ENCODE peak calls at places on chromosomes 12 and 14, in six cellular contexts. Q is transverse colon, K is adrenal gland, A is upper lobe of left lung, C is uterus, Z is tibial nerve. M is an unnamed sample.

GRCh38 chr14:94823556-94824341 is 53.8 kb upstream of the GSC start:
- DNase-seq in K (no peak), C (no peak), A (no peak), Q (no peak), Z (no peak), M (no peak)

GRCh38 chr12:2640709-2641108 is 154.1 kb upstream of the FKBP4 start:
- DNase-seq in A (no peak), K (peak; percentile 76), Q (peak; percentile 11), Z (peak; percentile 22), C (peak; percentile 64), M (no peak)

GRCh38 chr12:107718606-107719005 is 33.0 kb downstream of the PWP1 start:
- DNase-seq in Q (no peak), K (no peak), Z (no peak), A (no peak), C (no peak), M (no peak)

GRCh38 chr14:39576726-39577125 is 144.5 kb upstream of the FBXO33 start:
- DNase-seq in Z (no peak), K (no peak), C (no peak), A (no peak), Q (no peak), M (no peak)

GRCh38 chr12:71415336-71416231 is 24.0 kb upstream of the LGR5 start:
- DNase-seq in K (peak; percentile 40), Q (peak; percentile 11), C (no peak), Z (peak; percentile 55), A (no peak), M (peak; percentile 25)

GRCh38 chr12:990308-990648 is 745 bp upstream of the ERC1 start:
- DNase-seq in Z (peak; percentile 30), C (peak; percentile 70), Q (peak; percentile 72), K (peak; percentile 81), A (peak; percentile 49), M (peak; percentile 80)

GRCh38 chr12:94644622-94645021 is 5.7 kb downstream of the TMCC3 start:
- DNase-seq in K (no peak), Z (peak; percentile 31), A (peak; percentile 59), Q (no peak), C (no peak), M (no peak)

GRCh38 chr12:6161124-6161882 is 36.8 kb upstream of the VWF start:
- DNase-seq in Q (no peak), K (no peak), C (no peak), A (no peak), Z (no peak), M (no peak)

GRCh38 chr12:6167327-6168280 is 32.6 kb upstream of the CD9 start:
- DNase-seq in C (peak; percentile 38), Q (peak; percentile 45), K (peak; percentile 85), Z (peak; percentile 70), A (peak; percentile 80), M (no peak)

GRCh38 chr14:79491161-79491560 is 720.1 kb downstream of the DIO2 start:
- DNase-seq in K (no peak), Z (no peak), Q (no peak), C (no peak), A (no peak), M (no peak)

GRCh38 chr14:81105378-81105777 is 115.4 kb downstream of the GTF2A1 start:
- DNase-seq in C (no peak), Q (no peak), K (no peak), Z (no peak), A (no peak), M (no peak)

GRCh38 chr12:7004287-7004803 is 13.9 kb downstream of the LPCAT3 start:
- DNase-seq in A (no peak), C (no peak), Q (no peak), K (no peak), Z (no peak), M (no peak)

GRCh38 chr12:47281667-47282171 is 202.0 kb upstream of the AMIGO2 start:
- DNase-seq in Q (no peak), C (no peak), K (no peak), Z (no peak), A (no peak), M (no peak)

GRCh38 chr14:90599748-90600507 is 203.1 kb downstream of the CALM1 start:
- DNase-seq in K (no peak), Z (no peak), C (no peak), A (no peak), Q (no peak), M (peak; percentile 57)

GRCh38 chr12:114478891-114479290 is 72.9 kb upstream of the TBX5 start:
- DNase-seq in A (no peak), Q (no peak), Z (no peak), C (no peak), K (no peak), M (no peak)

GRCh38 chr12:95218852-95219171 is 1.2 kb downstream of the VEZT start:
- DNase-seq in C (no peak), K (no peak), Z (no peak), A (peak; percentile 35), Q (peak; percentile 42), M (peak; percentile 47)

GRCh38 chr12:57836442-57837375 is 9.8 kb downstream of the CTDSP2 start:
- DNase-seq in A (peak; percentile 76), K (peak; percentile 75), C (peak; percentile 89), Z (peak; percentile 52), Q (peak; percentile 71), M (peak; percentile 86)
- H3K4me1 ChIP-seq in A (peaks cover 100% of the 10 kb centered on the region), K (peaks cover 100% of the 10 kb centered on the region), C (peaks cover 70% of the 10 kb centered on the region), Z (peaks cover 11% of the 10 kb centered on the region), Q (peaks cover 96% of the 10 kb centered on the region), M (peaks cover 94% of the 10 kb centered on the region)

GRCh38 chr12:57751788-57752667 is at the start of gene CDK4:
- DNase-seq in K (peak; percentile 100), A (peak; percentile 100), C (peak; percentile 99), Z (peak; percentile 98), Q (peak; percentile 99), M (peak; percentile 100)
- TF ChIP-seq POLR2A in K (peak; percentile 82), A (peak; percentile 37), C (peak; percentile 79), Z (peak; percentile 67), Q (peak; percentile 76), M (no peak)

GRCh38 chr12:55683676-55684075 is 24.0 kb downstream of the ITGA7 start:
- DNase-seq in A (no peak), Z (no peak), Q (no peak), C (no peak), K (no peak), M (no peak)

GRCh38 chr12:55684761-55685370 is 22.8 kb downstream of the ITGA7 start:
- DNase-seq in Z (no peak), A (no peak), Q (no peak), K (no peak), C (no peak), M (no peak)

GRCh38 chr12:55682087-55682796 is 25.5 kb downstream of the ITGA7 start:
- DNase-seq in A (no peak), K (no peak), Q (no peak), C (no peak), Z (no peak), M (no peak)

GRCh38 chr12:55679691-55680090 is 28.0 kb downstream of the ITGA7 start:
- DNase-seq in Q (no peak), C (no peak), Z (no peak), A (no peak), K (no peak), M (no peak)

DNA sequence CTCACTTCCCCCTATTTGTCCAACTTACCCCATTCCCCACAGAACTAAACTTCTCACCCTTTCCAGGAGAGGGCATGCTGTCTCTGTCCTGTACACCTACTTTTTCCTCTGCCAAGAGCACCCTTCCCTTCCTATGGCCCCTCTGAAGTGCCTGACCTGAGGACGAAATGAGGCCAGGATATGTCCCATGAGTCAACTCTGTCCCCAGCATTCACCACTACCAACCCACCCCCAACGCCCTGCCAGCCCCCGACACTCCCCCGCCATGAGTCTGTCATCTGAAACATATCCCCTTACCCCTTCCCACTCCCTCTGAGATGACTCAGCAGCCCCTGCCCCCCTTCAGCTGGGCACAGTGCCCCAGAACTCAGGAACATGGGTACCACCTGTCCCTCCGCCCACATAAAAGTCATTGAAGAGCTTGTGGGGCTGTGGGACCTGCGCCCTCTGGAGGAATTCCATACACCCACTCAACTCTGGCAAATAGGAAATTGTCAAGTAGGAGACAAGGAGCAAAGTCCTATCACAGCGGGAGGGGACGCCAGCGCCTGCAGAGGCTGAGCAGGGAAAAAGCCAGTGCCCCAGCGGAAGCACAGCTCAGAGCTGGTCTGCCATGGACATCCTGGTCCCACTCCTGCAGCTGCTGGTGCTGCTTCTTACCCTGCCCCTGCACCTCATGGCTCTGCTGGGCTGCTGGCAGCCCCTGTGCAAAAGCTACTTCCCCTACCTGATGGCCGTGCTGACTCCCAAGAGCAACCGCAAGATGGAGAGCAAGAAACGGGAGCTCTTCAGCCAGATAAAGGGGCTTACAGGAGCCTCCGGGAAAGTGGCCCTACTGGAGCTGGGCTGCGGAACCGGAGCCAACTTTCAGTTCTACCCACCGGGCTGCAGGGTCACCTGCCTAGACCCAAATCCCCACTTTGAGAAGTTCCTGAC is 26.3 kb downstream of the ITGA7 start:
- DNase-seq in A (peak; percentile 70), Z (no peak), C (peak; percentile 45), K (peak; percentile 61), Q (peak; percentile 85), M (peak; percentile 67)
- TF ChIP-seq CTCF in A (peak; percentile 17), Z (peak; percentile 17), C (no peak), K (peak; percentile 33), Q (peak; percentile 48), M (no peak)

DNA sequence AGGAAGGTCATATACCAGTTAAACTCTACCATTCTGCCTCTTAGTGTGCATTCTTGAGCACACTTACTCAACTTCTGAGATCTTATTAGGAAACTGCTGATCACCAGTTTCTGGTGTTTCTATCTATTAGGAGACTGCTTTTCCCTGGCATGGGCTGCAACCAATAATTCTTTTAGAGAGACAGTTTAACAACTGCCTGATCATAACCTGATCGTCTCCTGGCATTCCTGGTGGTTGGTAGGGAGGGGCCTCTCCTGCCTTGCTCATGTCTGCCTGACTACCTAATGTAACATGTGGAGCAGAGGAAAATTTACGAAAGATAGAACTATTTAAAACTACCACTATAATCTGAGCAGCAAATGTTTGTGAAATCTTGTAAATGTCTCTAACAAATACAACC is 75.3 kb upstream of the MGAT4C start:
- DNase-seq in Z (no peak), C (no peak), A (no peak), K (no peak), Q (no peak), M (no peak)
- H3K4me1 ChIP-seq in Z (no peaks in the 10 kb centered on the region), C (no peaks in the 10 kb centered on the region), A (no peaks in the 10 kb centered on the region), K (no peaks in the 10 kb centered on the region), Q (no peaks in the 10 kb centered on the region), M (no peaks in the 10 kb centered on the region)

GRCh38 chr12:130427381-130427887 is 89.7 kb downstream of the PIWIL1 start:
- DNase-seq in A (peak; percentile 15), K (no peak), Z (no peak), Q (peak; percentile 2), C (no peak), M (no peak)
- TF ChIP-seq POLR2A in A (no peak), K (no peak), Z (no peak), Q (no peak), C (no peak), M (no peak)

GRCh38 chr14:57435923-57436322 is 45.5 kb downstream of the NAA30 start:
- DNase-seq in A (no peak), Q (no peak), Z (no peak), K (no peak), C (no peak), M (no peak)
- TF ChIP-seq CTCF in A (no peak), Q (no peak), Z (no peak), K (no peak), C (no peak), M (no peak)

GRCh38 chr14:69048456-69048855 is 69.4 kb upstream of the ACTN1 start:
- DNase-seq in K (peak; percentile 76), Q (peak; percentile 52), Z (no peak), C (no peak), A (peak; percentile 63), M (peak; percentile 29)
- H3K4me1 ChIP-seq in K (peaks cover 94% of the 10 kb centered on the region), Q (peaks cover 42% of the 10 kb centered on the region), Z (no peaks in the 10 kb centered on the region), C (peaks cover 30% of the 10 kb centered on the region), A (peaks cover 96% of the 10 kb centered on the region), M (peaks cover 68% of the 10 kb centered on the region)

M was measured in testis.